ENCODE peak calls at places on chromosome 10, in ten cellular contexts. E is astrocyte, M is HCT116, Z is MM.1S, G is PC-9, D is hepatocyte, R is HepG2, B is mammary epithelial cell, X is GM23338, S is K562. C is an unnamed sample. For H4K20me1 and H3K4me1, the result is how much of the 10 kb centered on the place peaks cover.

GRCh38 chr10:128304271-128304670 is 178.0 kb upstream of the MKI67 start:
- DNase-seq in G (no peak), S (no peak), E (no peak), Z (no peak), M (no peak), D (no peak), B (no peak), X (no peak), R (no peak), C (no peak)

GRCh38 chr10:61964949-61965693 is 63.6 kb downstream of the ARID5B start:
- DNase-seq in E (no peak), Z (no peak), S (no peak), D (peak), B (no peak), M (no peak), R (peak), X (no peak), G (no peak), C (no peak)

GRCh38 chr10:73759512-73760115 is 15.4 kb downstream of the SEC24C start:
- DNase-seq in R (no peak), B (no peak), E (no peak), D (peak), X (peak), Z (peak), G (no peak), S (no peak), M (no peak), C (no peak)

GRCh38 chr10:21172774-21173432 is 275.8 kb upstream of the NEBL start:
- DNase-seq in S (peak), Z (no peak), D (peak), E (no peak), M (no peak), B (no peak), X (peak), G (no peak), R (no peak), C (peak)

GRCh38 chr10:127370601-127371000 is 174.2 kb upstream of the INSYN2A start:
- DNase-seq in X (no peak), G (no peak), D (no peak), M (no peak), R (no peak), B (no peak), E (no peak), S (no peak), Z (no peak), C (no peak)

GRCh38 chr10:29132821-29133156 is 156.1 kb upstream of the LYZL1 start:
- DNase-seq in D (no peak), X (no peak), G (no peak), R (no peak), Z (no peak), B (no peak), S (peak), E (no peak), M (peak), C (no peak)

GRCh38 chr10:93180402-93181040 is 106.8 kb downstream of the CYP26A1 start:
- DNase-seq in S (no peak), R (no peak), Z (no peak), D (no peak), X (no peak), B (peak), M (no peak), G (no peak), E (peak), C (peak)

GRCh38 chr10:78386495-78386894 is 352.8 kb downstream of the RPS24 start:
- DNase-seq in X (no peak), G (no peak), Z (no peak), D (no peak), R (no peak), S (no peak), M (no peak), B (no peak), E (no peak), C (no peak)

GRCh38 chr10:78851652-78852051 is 217.1 kb upstream of the ZMIZ1 start:
- DNase-seq in R (no peak), Z (no peak), E (no peak), G (no peak), S (no peak), D (peak), X (no peak), M (no peak), B (no peak), C (peak)

GRCh38 chr10:27547047-27547446 is 42.9 kb downstream of the RAB18 start:
- DNase-seq in E (no peak), Z (no peak), B (no peak), S (no peak), G (no peak), R (no peak), M (no peak), X (no peak), D (no peak), C (no peak)

GRCh38 chr10:44968101-44968886 is 8.7 kb downstream of the RASSF4 start:
- DNase-seq in Z (no peak), R (no peak), S (no peak), D (no peak), G (no peak), B (no peak), M (no peak), E (no peak), X (no peak), C (peak)

GRCh38 chr10:83606275-83606674 is 533.0 kb upstream of the GHITM start:
- DNase-seq in G (peak), D (no peak), R (no peak), X (peak), E (peak), S (no peak), B (no peak), M (no peak), Z (no peak), C (no peak)

GRCh38 chr10:103717341-103718246 is 137.8 kb downstream of the SH3PXD2A start:
- DNase-seq in B (peak), E (no peak), R (no peak), X (peak), M (no peak), Z (no peak), D (no peak), S (peak), G (no peak), C (no peak)

GRCh38 chr10:123303581-123303980 is 149.4 kb downstream of the BUB3 start:
- DNase-seq in M (no peak), Z (no peak), E (no peak), B (no peak), S (no peak), R (no peak), X (no peak), D (no peak), G (no peak), C (no peak)

GRCh38 chr10:31133628-31134302 is 102.1 kb upstream of the ZNF438 start:
- DNase-seq in D (peak), G (no peak), B (no peak), S (peak), E (peak), X (peak), R (no peak), M (no peak), Z (peak), C (peak)

GRCh38 chr10:63553473-63553872 is 32.3 kb downstream of the REEP3 start:
- DNase-seq in X (no peak), Z (no peak), M (peak), R (no peak), G (no peak), B (no peak), E (no peak), S (no peak), D (no peak), C (peak)

GRCh38 chr10:76523798-76524231 is 1092.4 kb downstream of the LRMDA start:
- DNase-seq in X (no peak), R (no peak), M (no peak), E (peak), S (no peak), D (no peak), B (no peak), Z (no peak), G (no peak), C (no peak)

GRCh38 chr10:75329190-75329745 is 72.3 kb downstream of the ZNF503 start:
- DNase-seq in G (no peak), S (no peak), R (no peak), E (no peak), D (no peak), M (no peak), B (no peak), Z (no peak), X (no peak), C (no peak)

GRCh38 chr10:114110174-114110972 is 63.6 kb downstream of the CCDC186 start:
- DNase-seq in G (no peak), S (no peak), X (peak), D (peak), Z (no peak), R (no peak), B (peak), M (no peak), E (no peak), C (peak)

GRCh38 chr10:26341701-26342100 is 96.4 kb upstream of the APBB1IP start:
- DNase-seq in D (no peak), X (no peak), Z (no peak), M (no peak), G (no peak), S (no peak), B (no peak), E (no peak), R (no peak), C (no peak)

GRCh38 chr10:103784723-103785418 is 70.5 kb downstream of the SH3PXD2A start:
- DNase-seq in G (no peak), S (no peak), M (no peak), X (no peak), D (no peak), R (no peak), E (no peak), Z (no peak), B (no peak), C (no peak)

GRCh38 chr10:104318096-104318725 is 20.1 kb downstream of the ITPRIP start:
- DNase-seq in D (no peak), R (no peak), X (no peak), S (no peak), G (no peak), Z (no peak), B (no peak), E (no peak), M (no peak), C (no peak)

DNA sequence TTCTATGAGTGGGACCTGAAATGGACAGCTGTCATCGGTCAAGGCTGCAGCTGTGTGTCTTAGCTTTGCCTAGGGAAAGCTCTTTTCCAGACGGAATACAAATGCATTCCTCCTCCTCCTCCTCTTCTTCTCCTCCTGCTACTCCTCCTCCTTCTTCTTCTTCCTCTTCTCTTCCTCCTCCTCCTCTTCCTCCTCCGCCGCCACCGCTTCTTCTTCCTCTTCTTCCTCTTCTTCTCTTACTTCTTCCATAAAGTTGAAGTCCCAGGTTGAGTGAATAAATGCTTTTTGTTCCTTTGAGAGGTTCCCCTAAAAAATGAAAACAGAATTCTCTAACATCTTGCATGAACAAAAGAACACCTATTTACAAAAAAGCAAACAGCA is 28.7 kb downstream of the KLF6 start:
- DNase-seq in G (no peak), Z (no peak), B (no peak), M (no peak), D (no peak), R (no peak), S (no peak), X (no peak), E (no peak), C (no peak)
- H4K20me1 ChIP-seq in G (under half), Z (under half), B (under half), M (under half), D (under half), R (under half), S (under half), X (under half), E (under half), C (under half)

GRCh38 chr10:116829711-116830110 is 19.6 kb upstream of the ENO4 start:
- DNase-seq in D (no peak), S (no peak), Z (no peak), E (no peak), M (no peak), G (no peak), R (no peak), X (no peak), B (no peak), C (no peak)

GRCh38 chr10:116828121-116828520 is 21.2 kb upstream of the ENO4 start:
- DNase-seq in G (no peak), Z (no peak), M (no peak), B (no peak), E (no peak), X (no peak), D (no peak), R (no peak), S (no peak), C (no peak)

GRCh38 chr10:116827214-116827671 is 22.1 kb upstream of the ENO4 start:
- DNase-seq in G (no peak), B (no peak), Z (no peak), D (no peak), E (no peak), M (no peak), S (no peak), R (no peak), X (peak), C (no peak)

GRCh38 chr10:116825901-116826300 is 23.4 kb upstream of the ENO4 start:
- DNase-seq in B (no peak), G (no peak), D (no peak), M (no peak), X (no peak), R (no peak), E (no peak), S (no peak), Z (no peak), C (no peak)

DNA sequence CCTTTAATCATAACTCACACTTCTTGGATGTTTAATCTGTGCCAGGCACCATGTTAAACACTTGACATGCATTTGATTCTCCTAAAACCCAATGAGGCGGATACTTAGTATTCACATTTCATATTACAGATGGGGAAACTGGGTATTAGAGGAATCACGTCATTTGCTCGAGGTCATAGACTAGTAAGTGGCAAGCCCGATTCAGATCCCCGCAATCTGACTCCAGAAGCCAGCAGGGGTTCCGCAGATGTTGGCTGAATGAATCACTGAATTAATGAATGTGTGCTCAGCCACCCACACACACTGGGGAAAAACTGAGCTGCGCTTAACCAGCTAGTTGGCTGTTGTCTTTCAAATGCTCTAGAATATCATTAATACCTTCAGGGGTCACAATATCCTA is 22.5 kb upstream of the ENO4 start:
- DNase-seq in R (no peak), D (no peak), S (no peak), X (no peak), B (no peak), E (peak), M (peak), Z (no peak), G (no peak), C (peak)
- H3K4me1 ChIP-seq in R (under half), D (under half), S (under half), X (under half), B (under half), E (under half), M (under half), Z (under half), G (under half), C (under half)

DNA sequence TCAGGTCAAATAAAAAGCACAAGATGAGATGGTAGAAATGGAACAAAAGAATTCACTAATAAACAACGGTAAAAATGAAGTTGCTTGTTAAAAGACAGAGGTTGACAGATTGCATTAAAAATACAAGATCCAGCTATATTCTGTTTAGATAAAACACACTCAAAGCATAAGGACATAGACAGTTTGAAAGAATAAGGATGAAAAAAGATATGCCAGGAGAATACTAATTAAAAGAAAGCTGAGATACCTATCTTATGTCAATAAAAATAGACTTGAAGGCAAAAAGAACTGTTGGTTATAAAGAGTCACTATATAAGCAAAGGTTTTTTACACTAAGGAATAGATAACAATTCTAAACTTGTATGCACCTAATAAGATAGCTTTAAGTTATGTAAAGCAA is 105.3 kb downstream of the GPR158 start:
- DNase-seq in G (no peak), D (no peak), E (no peak), R (no peak), X (no peak), M (no peak), B (no peak), S (no peak), Z (no peak), C (no peak)
- H4K20me1 ChIP-seq in G (under half), D (under half), E (under half), R (under half), X (under half), M (under half), B (under half), S (under half), Z (under half), C (under half)

DNA sequence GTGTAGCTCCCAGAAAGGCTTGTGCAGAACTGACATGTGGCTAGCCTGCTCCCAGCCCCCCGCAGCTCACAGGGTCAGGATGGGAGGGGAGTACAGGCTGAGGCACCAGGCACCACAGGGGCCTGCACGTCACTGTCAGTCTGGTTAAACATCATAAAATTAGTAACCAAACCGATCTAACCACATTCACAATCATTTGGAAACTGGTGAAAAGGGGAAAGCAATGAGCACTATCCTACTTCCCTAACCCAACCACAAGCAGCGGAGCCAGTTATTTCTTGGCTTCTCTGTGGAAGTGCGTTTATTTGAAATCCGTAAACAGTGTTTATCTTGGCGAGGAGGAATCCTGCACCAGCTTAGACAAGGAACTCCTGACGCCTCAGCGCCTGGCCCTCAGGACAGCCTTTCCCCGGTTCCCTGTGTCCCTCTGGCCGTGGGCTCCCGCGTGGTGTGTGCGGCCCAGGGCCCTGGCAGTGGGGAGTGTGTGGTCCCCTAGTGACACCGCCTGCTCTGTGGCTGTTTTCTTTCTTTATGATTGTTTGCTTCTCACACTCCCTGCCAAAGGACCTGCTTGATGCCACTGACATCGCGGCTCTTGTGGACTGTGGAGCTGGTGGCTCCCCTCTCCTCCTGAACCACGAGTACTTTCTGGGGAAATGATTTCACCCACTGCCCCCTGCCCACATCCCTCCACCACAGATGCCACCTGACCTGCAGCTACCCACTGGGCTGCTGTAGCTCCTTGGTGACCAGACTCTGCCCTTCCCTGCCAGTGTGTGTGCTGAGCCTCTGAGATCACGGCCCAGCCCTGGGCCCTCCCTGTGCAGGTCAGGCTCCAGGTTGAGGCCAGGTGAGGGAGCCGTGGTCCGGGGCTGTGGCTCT is 38.0 kb downstream of the INPP5A start:
- DNase-seq in G (peak), E (peak), S (no peak), R (no peak), Z (no peak), D (peak), X (no peak), M (no peak), B (no peak), C (no peak)
- H3K4me1 ChIP-seq in G (half or more), E (under half), S (half or more), R (under half), Z (under half), D (under half), X (under half), M (under half), B (under half), C (under half)

C was measured in GM23248.